ENCODE peak calls at places on chromosomes 16 and 17, in four cellular contexts. One of them, this sample, is unnamed.

GRCh38 chr17:36934759-36935630 is 2.3 kb upstream of the LHX1 start:
- DNase-seq in astrocyte of the cerebellum: no peak
- DNase-seq in osteoblast: peak
- DNase-seq in stomach: no peak
- DNase-seq in this sample: no peak

GRCh38 chr17:59366773-59367656 is 35.6 kb downstream of the YPEL2 start:
- DNase-seq in astrocyte of the cerebellum: no peak
- DNase-seq in osteoblast: peak
- DNase-seq in stomach: peak
- DNase-seq in this sample: peak

GRCh38 chr16:31149894-31150890 is at the start of gene PRSS36:
- DNase-seq in stomach: no peak
- DNase-seq in astrocyte of the cerebellum: no peak
- DNase-seq in osteoblast: peak
- DNase-seq in this sample: no peak

GRCh38 chr16:3142770-3143169 is 7.9 kb downstream of the ZNF213 start:
- DNase-seq in stomach: no peak
- DNase-seq in osteoblast: peak
- DNase-seq in astrocyte of the cerebellum: no peak
- DNase-seq in this sample: no peak

GRCh38 chr17:46977750-46978488 is 1.1 kb downstream of the RPRML start:
- DNase-seq in osteoblast: no peak
- DNase-seq in stomach: no peak
- DNase-seq in astrocyte of the cerebellum: no peak
- DNase-seq in this sample: no peak

GRCh38 chr16:46629331-46629843 is 8.2 kb upstream of the SHCBP1 start:
- DNase-seq in stomach: no peak
- DNase-seq in astrocyte of the cerebellum: no peak
- DNase-seq in osteoblast: peak
- DNase-seq in this sample: peak

GRCh38 chr16:75402174-75402820 is 31.0 kb downstream of the CFDP1 start:
- DNase-seq in astrocyte of the cerebellum: no peak
- DNase-seq in osteoblast: peak
- DNase-seq in stomach: no peak
- DNase-seq in this sample: peak

GRCh38 chr17:59845595-59846390 is 47.0 kb downstream of the TUBD1 start:
- DNase-seq in osteoblast: no peak
- DNase-seq in stomach: peak
- DNase-seq in astrocyte of the cerebellum: peak
- DNase-seq in this sample: peak

GRCh38 chr16:20611975-20612471 is 35.9 kb upstream of the ACSM2B start:
- DNase-seq in astrocyte of the cerebellum: no peak
- DNase-seq in osteoblast: no peak
- DNase-seq in stomach: peak
- DNase-seq in this sample: no peak

GRCh38 chr16:50297301-50298074 is 31.1 kb downstream of the ADCY7 start:
- DNase-seq in astrocyte of the cerebellum: no peak
- DNase-seq in stomach: no peak
- DNase-seq in osteoblast: peak
- DNase-seq in this sample: no peak

GRCh38 chr16:87235810-87236515 is 81.2 kb downstream of the C16orf95 start:
- DNase-seq in astrocyte of the cerebellum: no peak
- DNase-seq in osteoblast: no peak
- DNase-seq in stomach: no peak
- DNase-seq in this sample: no peak

GRCh38 chr16:30184430-30185140 is 1.2 kb downstream of the CORO1A start:
- DNase-seq in osteoblast: peak
- DNase-seq in astrocyte of the cerebellum: no peak
- DNase-seq in stomach: peak
- DNase-seq in this sample: no peak

GRCh38 chr16:1791256-1791942 is 2.1 kb downstream of the IGFALS start:
- DNase-seq in osteoblast: peak
- DNase-seq in stomach: no peak
- DNase-seq in astrocyte of the cerebellum: no peak
- DNase-seq in this sample: no peak

GRCh38 chr16:78437352-78437968 is 338.0 kb downstream of the WWOX start:
- DNase-seq in astrocyte of the cerebellum: no peak
- DNase-seq in osteoblast: peak
- DNase-seq in stomach: peak
- DNase-seq in this sample: peak

GRCh38 chr17:80981062-80981902 is 10.4 kb upstream of the CHMP6 start:
- DNase-seq in stomach: no peak
- DNase-seq in osteoblast: peak
- DNase-seq in astrocyte of the cerebellum: no peak
- DNase-seq in this sample: no peak

GRCh38 chr17:4898927-4899326 is 409 bp upstream of the C17orf107 start:
- DNase-seq in stomach: no peak
- DNase-seq in astrocyte of the cerebellum: no peak
- DNase-seq in osteoblast: no peak
- DNase-seq in this sample: no peak

GRCh38 chr17:43547659-43548256 is 1.6 kb upstream of the ETV4 start:
- DNase-seq in astrocyte of the cerebellum: no peak
- DNase-seq in stomach: no peak
- DNase-seq in osteoblast: no peak
- DNase-seq in this sample: no peak

GRCh38 chr17:21039839-21040575 is 2.8 kb downstream of the USP22 start:
- DNase-seq in osteoblast: no peak
- DNase-seq in astrocyte of the cerebellum: peak
- DNase-seq in stomach: no peak
- DNase-seq in this sample: peak
- H3K4me3 ChIP-seq in osteoblast: peak
- H3K4me3 ChIP-seq in astrocyte of the cerebellum: peak
- H3K4me3 ChIP-seq in stomach: peak
- H3K4me3 ChIP-seq in this sample: peak

DNA sequence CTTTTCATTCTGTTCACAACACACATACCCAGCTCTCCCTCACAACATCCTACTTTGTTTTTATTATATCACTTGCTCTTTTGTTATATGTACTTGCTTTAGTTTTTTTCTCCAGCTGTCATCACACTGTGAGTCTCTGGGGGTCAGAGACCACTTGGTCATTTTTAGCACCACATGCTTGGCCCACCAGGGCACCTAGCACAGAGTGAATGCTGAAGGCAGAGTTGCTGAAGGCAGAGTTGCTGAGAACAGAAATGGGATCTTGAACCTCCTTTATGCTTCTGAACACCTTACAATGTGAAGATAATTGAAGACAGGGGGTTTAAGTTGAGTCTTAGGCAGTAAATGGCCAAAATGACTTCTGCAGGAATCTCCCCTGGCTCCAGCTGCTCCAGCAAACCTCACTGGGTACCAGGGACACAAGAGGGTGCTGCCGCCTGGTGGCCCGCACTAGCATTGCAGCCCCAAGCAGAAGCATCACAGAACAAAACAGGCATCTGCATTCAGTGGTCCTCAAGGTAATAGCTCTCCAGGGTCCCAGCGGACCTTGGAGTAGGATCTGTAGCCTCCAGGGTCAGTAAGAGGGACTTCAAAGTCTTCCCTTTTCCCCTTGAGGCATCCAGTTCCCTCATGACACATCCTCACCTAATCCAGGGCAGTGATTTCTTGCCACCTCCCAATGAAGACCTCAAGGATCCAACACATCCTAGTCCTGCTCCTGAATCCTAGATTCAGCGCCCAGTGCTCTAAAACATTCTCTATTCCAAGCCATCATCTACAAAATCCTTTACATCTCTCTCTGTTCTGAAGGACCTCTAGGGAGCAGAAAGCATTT is 1972.6 kb downstream of the TP53TG3F start:
- DNase-seq in osteoblast: no peak
- DNase-seq in stomach: no peak
- DNase-seq in astrocyte of the cerebellum: no peak
- DNase-seq in this sample: no peak
- TF ChIP-seq CTCF in osteoblast: no peak
- TF ChIP-seq CTCF in stomach: no peak
- TF ChIP-seq CTCF in astrocyte of the cerebellum: peak
- TF ChIP-seq CTCF in this sample: peak

GRCh38 chr16:52469091-52469490 is 77.9 kb downstream of the TOX3 start:
- DNase-seq in osteoblast: no peak
- DNase-seq in stomach: no peak
- DNase-seq in astrocyte of the cerebellum: no peak
- DNase-seq in this sample: no peak
- H3K4me3 ChIP-seq in osteoblast: no peak
- H3K4me3 ChIP-seq in stomach: no peak
- H3K4me3 ChIP-seq in astrocyte of the cerebellum: no peak
- H3K4me3 ChIP-seq in this sample: no peak

DNA sequence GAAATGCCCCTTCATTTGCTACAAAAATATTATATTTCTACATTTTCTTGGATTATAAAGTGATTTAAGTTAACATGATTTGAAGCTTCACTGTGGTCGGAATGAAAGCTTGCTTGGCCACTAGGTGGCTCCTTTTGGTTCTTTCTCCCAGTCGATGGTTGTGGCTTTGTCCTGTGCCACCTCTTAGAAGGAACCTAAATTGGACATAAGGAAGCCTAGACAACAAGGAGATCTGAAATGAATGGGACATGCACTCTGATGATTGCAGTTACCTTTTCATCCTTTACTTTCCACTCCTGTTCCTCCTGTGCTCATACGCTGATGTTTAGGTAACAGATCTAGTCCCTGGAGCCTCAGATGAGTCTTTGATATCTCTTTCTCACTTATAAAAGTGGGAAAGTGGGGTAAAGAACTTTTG is 39.2 kb downstream of the FTO start:
- DNase-seq in stomach: no peak
- DNase-seq in astrocyte of the cerebellum: no peak
- DNase-seq in osteoblast: no peak
- DNase-seq in this sample: peak
- TF ChIP-seq CTCF in stomach: peak
- TF ChIP-seq CTCF in astrocyte of the cerebellum: peak
- TF ChIP-seq CTCF in osteoblast: peak
- TF ChIP-seq CTCF in this sample: peak

GRCh38 chr17:2347805-2348685 is 10.7 kb downstream of the SGSM2 start:
- DNase-seq in astrocyte of the cerebellum: no peak
- DNase-seq in stomach: peak
- DNase-seq in osteoblast: peak
- DNase-seq in this sample: peak
- H3K4me3 ChIP-seq in astrocyte of the cerebellum: no peak
- H3K4me3 ChIP-seq in stomach: no peak
- H3K4me3 ChIP-seq in osteoblast: no peak
- H3K4me3 ChIP-seq in this sample: no peak

This sample was measured in fibroblast of pulmonary artery.